ENCODE peak calls at places on chromosome 1, in five cellular contexts. G, M, V, F and K are unnamed samples.

GRCh38 chr1:30379684-30380624 is 343.4 kb downstream of the MATN1 start:
- DNase-seq in G (peak; percentile 19), M (peak; percentile 60), V (peak; percentile 72), F (peak; percentile 85), K (peak; percentile 85)

GRCh38 chr1:73998348-73998959 is 199.5 kb downstream of the LRRIQ3 start:
- DNase-seq in G (peak; percentile 1), M (peak; percentile 8), V (no peak), F (no peak), K (peak; percentile 18)

GRCh38 chr1:70420320-70420719 is 9.3 kb downstream of the CTH start:
- DNase-seq in G (no peak), M (peak; percentile 23), V (peak; percentile 46), F (no peak), K (no peak)

GRCh38 chr1:53383471-53383870 is 55.6 kb upstream of the LRP8 start:
- DNase-seq in G (no peak), M (no peak), V (no peak), F (no peak), K (no peak)

GRCh38 chr1:162224267-162224666 is 152.4 kb downstream of the SPATA46 start:
- DNase-seq in G (no peak), M (no peak), V (no peak), F (no peak), K (no peak)

GRCh38 chr1:243728192-243728570 is 121.9 kb downstream of the AKT3 start:
- DNase-seq in G (no peak), M (no peak), V (no peak), F (no peak), K (no peak)

GRCh38 chr1:27504588-27505419 is 14.8 kb upstream of the WASF2 start:
- DNase-seq in G (no peak), M (no peak), V (peak; percentile 67), F (peak; percentile 64), K (peak; percentile 71)

GRCh38 chr1:201648911-201649775 is 110.2 kb downstream of the NAV1 start:
- DNase-seq in G (no peak), M (no peak), V (peak; percentile 75), F (peak; percentile 42), K (peak; percentile 87)

GRCh38 chr1:169999357-169999756 is 75.1 kb downstream of the KIFAP3 start:
- DNase-seq in G (no peak), M (peak; percentile 67), V (no peak), F (no peak), K (no peak)

GRCh38 chr1:205396972-205397616 is 24.8 kb downstream of the LEMD1 start:
- DNase-seq in G (peak; percentile 8), M (peak; percentile 77), V (no peak), F (peak; percentile 71), K (peak; percentile 75)

GRCh38 chr1:235583511-235584001 is 66.0 kb downstream of the GNG4 start:
- DNase-seq in G (no peak), M (no peak), V (no peak), F (no peak), K (no peak)

GRCh38 chr1:56331892-56332567 is 247.3 kb downstream of the PLPP3 start:
- DNase-seq in G (peak; percentile 57), M (no peak), V (no peak), F (peak; percentile 16), K (no peak)

GRCh38 chr1:212749924-212750535 is 41.5 kb downstream of the NSL1 start:
- DNase-seq in G (peak; percentile 51), M (peak; percentile 44), V (no peak), F (peak; percentile 64), K (peak; percentile 65)

GRCh38 chr1:184888505-184888904 is 85.8 kb downstream of the NIBAN1 start:
- DNase-seq in G (no peak), M (peak; percentile 13), V (no peak), F (no peak), K (no peak)

GRCh38 chr1:66395202-66396061 is 138.5 kb upstream of the SGIP1 start:
- DNase-seq in G (no peak), M (no peak), V (no peak), F (no peak), K (no peak)
- TF ChIP-seq SIN3A in G (no peak), M (no peak), V (no peak), F (no peak), K (no peak)

DNA sequence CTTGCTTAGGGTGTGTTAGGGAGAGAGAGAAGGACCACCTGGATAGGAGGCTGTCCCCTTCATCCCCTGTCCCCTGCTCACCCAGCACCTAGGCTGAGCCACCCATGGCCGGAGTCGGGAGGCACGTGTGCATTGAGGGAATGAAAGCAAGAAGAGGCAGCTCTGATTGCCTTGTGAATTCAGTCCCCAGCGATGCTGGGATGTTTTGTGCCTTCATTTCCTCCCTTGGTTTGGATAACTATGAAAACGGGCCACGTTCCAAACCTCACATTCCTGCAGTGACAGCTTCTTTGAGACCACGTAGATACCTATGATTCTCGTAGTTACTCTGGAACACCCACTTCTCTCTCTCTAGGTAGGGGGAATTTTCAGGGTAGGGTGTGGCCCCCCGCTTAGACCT is 67.1 kb downstream of the MAN1C1 start:
- DNase-seq in G (no peak), M (no peak), V (no peak), F (no peak), K (no peak)
- TF ChIP-seq MAX in G (no peak), M (no peak), V (no peak), F (no peak), K (no peak)

DNA sequence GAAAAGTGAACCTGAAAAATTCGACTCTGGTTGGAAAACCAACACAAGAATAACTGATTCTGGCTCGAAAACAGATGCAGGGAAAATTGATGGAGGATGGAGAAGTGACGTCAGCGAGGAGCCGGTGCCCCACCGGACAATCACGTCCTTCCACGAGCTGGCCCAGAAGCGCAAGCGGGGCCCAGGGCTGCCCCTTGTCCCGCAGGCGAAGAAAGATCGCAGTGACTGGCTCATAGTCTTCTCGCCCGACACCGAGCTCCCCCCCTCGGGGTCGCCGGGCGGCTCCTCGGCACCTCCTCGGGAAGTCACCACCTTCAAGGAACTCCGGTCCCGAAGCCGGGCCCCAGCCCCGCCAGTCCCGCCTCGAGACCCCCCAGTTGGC is 1.9 kb downstream of the RUSC1 start:
- DNase-seq in G (no peak), M (no peak), V (peak; percentile 73), F (no peak), K (peak; percentile 75)
- TF ChIP-seq SIN3A in G (no peak), M (no peak), V (no peak), F (no peak), K (no peak)

GRCh38 chr1:2320001-2320400 is 71.4 kb downstream of the MORN1 start:
- DNase-seq in G (no peak), M (no peak), V (no peak), F (no peak), K (no peak)
- TF ChIP-seq MAX in G (no peak), M (no peak), V (no peak), F (no peak), K (no peak)

GRCh38 chr1:233356705-233356987 is 29.1 kb downstream of the MAP3K21 start:
- DNase-seq in G (no peak), M (no peak), V (no peak), F (no peak), K (no peak)
- TF ChIP-seq SIN3A in G (no peak), M (no peak), V (no peak), F (no peak), K (no peak)